ENCODE peak calls at places on chromosomes 7 and 10, in five cellular contexts. Y, O, D, F and Q are unnamed samples.

GRCh38 chr10:66886848-66887247 is 39.0 kb upstream of the LRRTM3 start:
- DNase-seq in Y (no peak), O (no peak), D (no peak), F (no peak), Q (no peak)

GRCh38 chr7:68470836-68471235 is 1127.4 kb upstream of the AUTS2 start:
- DNase-seq in Y (no peak), O (no peak), D (no peak), F (no peak), Q (no peak)

GRCh38 chr7:6170571-6171531 is 101.6 kb downstream of the CYTH3 start:
- DNase-seq in Y (no peak), O (no peak), D (no peak), F (peak), Q (no peak)

GRCh38 chr10:74227697-74228424 is 76.8 kb downstream of the ADK start:
- DNase-seq in Y (peak), O (no peak), D (no peak), F (no peak), Q (peak)

GRCh38 chr7:1021931-1022330 is 22.4 kb upstream of the GPR146 start:
- DNase-seq in Y (no peak), O (no peak), D (peak), F (no peak), Q (no peak)

GRCh38 chr7:134890246-134891240 is 95.8 kb upstream of the AGBL3 start:
- DNase-seq in Y (peak), O (no peak), D (no peak), F (no peak), Q (peak)

GRCh38 chr7:113283861-113284260 is 165.5 kb upstream of the SMIM30 start:
- DNase-seq in Y (peak), O (no peak), D (no peak), F (no peak), Q (peak)

GRCh38 chr10:132704008-132704814 is 81.7 kb downstream of the NKX6-2 start:
- DNase-seq in Y (no peak), O (peak), D (no peak), F (peak), Q (no peak)

GRCh38 chr10:83701799-83702198 is 437.5 kb upstream of the GHITM start:
- DNase-seq in Y (no peak), O (no peak), D (no peak), F (no peak), Q (no peak)

GRCh38 chr7:151172273-151173141 is 5.0 kb upstream of the GBX1 start:
- DNase-seq in Y (peak), O (peak), D (peak), F (peak), Q (peak)

GRCh38 chr10:124545346-124545745 is 83.7 kb downstream of the LHPP start:
- DNase-seq in Y (no peak), O (no peak), D (no peak), F (peak), Q (no peak)

GRCh38 chr10:110392860-110393732 is 88.4 kb upstream of the SMNDC1 start:
- DNase-seq in Y (peak), O (no peak), D (no peak), F (no peak), Q (peak)

GRCh38 chr10:116099031-116099430 is 174.0 kb downstream of the GFRA1 start:
- DNase-seq in Y (peak), O (no peak), D (no peak), F (no peak), Q (no peak)

GRCh38 chr10:623477-624311 is 65.8 kb downstream of the DIP2C start:
- DNase-seq in Y (no peak), O (no peak), D (no peak), F (no peak), Q (no peak)

GRCh38 chr7:2156756-2157472 is 75.8 kb downstream of the MAD1L1 start:
- DNase-seq in Y (no peak), O (no peak), D (no peak), F (no peak), Q (no peak)

GRCh38 chr10:110914411-110914810 is 4.6 kb downstream of the BBIP1 start:
- DNase-seq in Y (peak), O (no peak), D (no peak), F (no peak), Q (no peak)

GRCh38 chr7:156491435-156491834 is 149.1 kb upstream of the RNF32 start:
- DNase-seq in Y (no peak), O (no peak), D (no peak), F (no peak), Q (no peak)

GRCh38 chr10:70370766-70371165 is 11.7 kb downstream of the LRRC20 start:
- DNase-seq in Y (no peak), O (no peak), D (no peak), F (no peak), Q (no peak)

GRCh38 chr10:49484501-49485230 is 54.3 kb downstream of the ERCC6 start:
- DNase-seq in Y (peak), O (no peak), D (no peak), F (no peak), Q (no peak)

GRCh38 chr7:15309891-15310290 is 251.9 kb downstream of the AGMO start:
- DNase-seq in Y (peak), O (no peak), D (no peak), F (no peak), Q (no peak)

GRCh38 chr7:35546691-35547090 is 148.2 kb downstream of the HERPUD2 start:
- DNase-seq in Y (no peak), O (no peak), D (no peak), F (no peak), Q (no peak)

GRCh38 chr7:31126976-31127375 is 74.9 kb downstream of the ADCYAP1R1 start:
- DNase-seq in Y (peak), O (no peak), D (no peak), F (no peak), Q (peak)

GRCh38 chr10:122519873-122520272 is 40.7 kb upstream of the DMBT1 start:
- DNase-seq in Y (no peak), O (no peak), D (no peak), F (no peak), Q (no peak)

GRCh38 chr10:112605063-112605462 is 158.0 kb downstream of the VTI1A start:
- DNase-seq in Y (no peak), O (no peak), D (no peak), F (no peak), Q (no peak)

GRCh38 chr7:96910484-96910883 is 94.9 kb upstream of the DLX6 start:
- DNase-seq in Y (peak), O (no peak), D (no peak), F (no peak), Q (peak)

GRCh38 chr10:127267442-127267841 is 71.1 kb upstream of the INSYN2A start:
- DNase-seq in Y (no peak), O (no peak), D (no peak), F (no peak), Q (no peak)

GRCh38 chr10:122276611-122277205 is 5.6 kb downstream of the BTBD16 start:
- DNase-seq in Y (peak), O (peak), D (no peak), F (no peak), Q (peak)

GRCh38 chr10:75276029-75276872 is 40.5 kb upstream of the COMTD1 start:
- DNase-seq in Y (no peak), O (peak), D (no peak), F (peak), Q (no peak)
- TF ChIP-seq CTCF in Y (no peak), O (no peak), D (no peak), F (no peak), Q (no peak)

GRCh38 chr7:16430133-16430532 is 8.8 kb upstream of the CRPPA start:
- DNase-seq in Y (no peak), O (no peak), D (no peak), F (no peak), Q (no peak)

GRCh38 chr7:16431646-16432424 is 10.5 kb upstream of the CRPPA start:
- DNase-seq in Y (peak), O (no peak), D (no peak), F (no peak), Q (peak)

GRCh38 chr7:16428672-16429071 is 7.3 kb upstream of the CRPPA start:
- DNase-seq in Y (peak), O (no peak), D (no peak), F (no peak), Q (no peak)

GRCh38 chr7:16433568-16434122 is 12.3 kb upstream of the CRPPA start:
- DNase-seq in Y (no peak), O (no peak), D (no peak), F (no peak), Q (no peak)

DNA sequence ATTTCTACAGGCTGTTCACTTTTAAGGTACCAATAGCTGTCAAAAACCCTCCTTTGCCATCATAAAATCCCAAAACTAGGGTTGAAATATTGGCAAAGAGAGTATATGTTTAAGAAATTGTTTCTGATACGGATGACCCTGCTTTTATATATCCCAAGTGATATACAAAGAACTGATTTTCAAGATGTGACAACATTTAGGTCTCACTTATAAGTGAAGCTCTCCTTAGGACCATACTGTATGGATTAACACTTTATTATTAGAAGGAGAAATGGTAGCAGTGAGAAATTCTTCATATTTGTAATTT is 11.0 kb upstream of the CRPPA start:
- DNase-seq in Y (no peak), O (no peak), D (no peak), F (no peak), Q (no peak)
- TF ChIP-seq CTCF in Y (no peak), O (no peak), D (no peak), F (peak), Q (no peak)

DNA sequence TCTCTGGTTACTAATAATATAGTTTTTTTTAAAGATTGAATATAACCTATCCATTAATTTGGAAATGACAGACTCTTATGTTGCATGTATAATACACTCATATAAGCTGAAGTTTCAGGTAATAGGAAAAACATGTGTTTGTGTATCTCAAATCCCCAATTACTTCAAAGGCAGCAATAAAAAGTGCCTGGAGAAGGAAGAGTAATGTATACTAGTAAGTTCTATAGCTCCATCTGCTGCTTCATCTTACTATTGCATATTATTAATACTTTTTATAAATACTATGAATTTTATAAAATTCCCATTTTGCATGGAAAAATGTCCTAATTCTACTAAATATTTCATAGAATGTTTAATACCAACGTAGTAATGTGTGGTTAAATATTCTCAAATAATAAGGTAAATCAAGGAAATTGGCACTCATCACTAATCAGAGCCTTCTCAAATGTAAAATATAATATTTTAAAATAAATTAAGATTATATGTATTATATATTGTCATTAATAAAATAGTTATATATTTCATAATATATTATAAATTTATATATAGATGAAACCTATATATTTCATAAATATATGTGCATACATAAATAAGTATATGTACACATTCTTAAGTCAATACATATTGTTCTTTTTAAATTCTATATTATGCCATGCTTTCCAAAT is 311.9 kb downstream of the HGF start:
- DNase-seq in Y (peak), O (no peak), D (no peak), F (no peak), Q (peak)
- TF ChIP-seq CTCF in Y (peak), O (peak), D (peak), F (peak), Q (peak)

GRCh38 chr10:92573091-92573797 is 649 bp downstream of the IDE start:
- DNase-seq in Y (peak), O (peak), D (peak), F (no peak), Q (peak)
- TF ChIP-seq CTCF in Y (peak), O (no peak), D (no peak), F (no peak), Q (peak)

GRCh38 chr10:44965651-44966097 is 6.1 kb downstream of the RASSF4 start:
- DNase-seq in Y (no peak), O (peak), D (no peak), F (no peak), Q (no peak)
- TF ChIP-seq CTCF in Y (no peak), O (no peak), D (no peak), F (peak), Q (no peak)

GRCh38 chr10:97101166-97101940 is 84.4 kb downstream of the SLIT1 start:
- DNase-seq in Y (no peak), O (no peak), D (no peak), F (no peak), Q (no peak)
- TF ChIP-seq CTCF in Y (no peak), O (peak), D (no peak), F (no peak), Q (no peak)

DNA sequence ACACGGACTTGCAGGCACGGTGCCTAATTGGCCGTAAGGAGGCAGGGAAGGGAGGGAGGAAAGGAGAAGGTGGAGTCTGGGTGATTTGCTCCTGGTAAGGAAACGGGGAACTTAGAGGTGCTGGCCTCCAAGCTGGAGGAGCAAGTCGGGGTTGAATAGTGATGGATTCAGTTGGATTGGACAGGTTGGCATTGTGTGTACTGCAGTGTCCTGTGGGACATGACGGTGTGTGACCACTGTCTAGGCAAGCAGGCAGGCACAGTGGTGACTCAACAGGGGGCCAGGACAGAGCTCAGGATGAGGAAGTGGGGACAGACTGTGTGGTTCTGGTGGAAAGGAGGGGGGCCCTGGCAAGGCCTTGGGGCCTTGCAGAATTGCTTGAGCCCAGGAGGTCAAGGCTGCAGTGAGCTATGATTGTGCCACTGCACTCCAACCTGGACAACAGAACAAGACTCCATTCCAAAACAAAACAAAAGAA is 48.8 kb downstream of the COL26A1 start:
- DNase-seq in Y (no peak), O (no peak), D (no peak), F (no peak), Q (no peak)
- TF ChIP-seq CTCF in Y (no peak), O (no peak), D (no peak), F (no peak), Q (no peak)

GRCh38 chr10:87862644-87863101 is 660 bp downstream of the KLLN start:
- DNase-seq in Y (no peak), O (no peak), D (no peak), F (no peak), Q (no peak)
- TF ChIP-seq CTCF in Y (no peak), O (no peak), D (no peak), F (no peak), Q (no peak)

GRCh38 chr10:62037890-62038608 is 136.6 kb downstream of the ARID5B start:
- DNase-seq in Y (no peak), O (no peak), D (no peak), F (no peak), Q (no peak)

GRCh38 chr10:62037166-62037831 is 135.8 kb downstream of the ARID5B start:
- DNase-seq in Y (peak), O (no peak), D (no peak), F (no peak), Q (peak)

GRCh38 chr10:62036186-62037081 is 134.9 kb downstream of the ARID5B start:
- DNase-seq in Y (no peak), O (peak), D (no peak), F (no peak), Q (no peak)

GRCh38 chr10:62040896-62041295 is 139.4 kb downstream of the ARID5B start:
- DNase-seq in Y (no peak), O (no peak), D (no peak), F (no peak), Q (no peak)

GRCh38 chr10:62038609-62039190 is 137.2 kb downstream of the ARID5B start:
- DNase-seq in Y (peak), O (peak), D (peak), F (peak), Q (peak)
- TF ChIP-seq CTCF in Y (peak), O (peak), D (peak), F (peak), Q (peak)

GRCh38 chr7:76220185-76221057 is 18.7 kb downstream of the SRRM3 start:
- DNase-seq in Y (peak), O (peak), D (peak), F (no peak), Q (peak)
- TF ChIP-seq CTCF in Y (peak), O (peak), D (no peak), F (no peak), Q (no peak)